ENCODE peak calls at places on chromosomes 11 and 22, in six cellular contexts. X is mesendoderm, N is neuronal stem cell, H is mesenchymal stem cell, O is GM23248, Z is K562. E is an unnamed sample.

GRCh38 chr11:120339394-120339890 is 3.2 kb downstream of the ARHGEF12 start:
- DNase-seq in Z (peak; percentile 67), N (no peak), X (peak; percentile 40), O (peak; percentile 49), H (peak; percentile 65), E (no peak)

GRCh38 chr22:29994027-29994715 is 86.1 kb upstream of the HORMAD2 start:
- DNase-seq in O (peak; percentile 86), H (peak; percentile 74), X (no peak), Z (no peak), N (no peak), E (no peak)

GRCh38 chr11:40722179-40722795 is 737.2 kb downstream of the LRRC4C start:
- DNase-seq in X (peak; percentile 71), H (peak; percentile 21), N (peak; percentile 38), Z (peak; percentile 7), O (no peak), E (no peak)

GRCh38 chr11:63906087-63906486 is 10.9 kb downstream of the RCOR2 start:
- DNase-seq in H (no peak), N (no peak), O (no peak), Z (no peak), X (no peak), E (no peak)

GRCh38 chr11:111336062-111336461 is 37.7 kb downstream of the POU2AF3 start:
- DNase-seq in N (no peak), Z (no peak), X (no peak), H (no peak), O (no peak), E (no peak)

GRCh38 chr22:25452116-25452700 is 112.3 kb upstream of the GRK3 start:
- DNase-seq in O (peak; percentile 56), H (no peak), X (no peak), Z (no peak), N (no peak), E (no peak)

GRCh38 chr22:48960981-48961655 is 866.6 kb downstream of the BRD1 start:
- DNase-seq in N (no peak), O (no peak), H (no peak), X (peak; percentile 60), Z (no peak), E (no peak)

GRCh38 chr11:105923252-105923651 is 98.8 kb downstream of the MSANTD4 start:
- DNase-seq in O (peak; percentile 2), N (no peak), X (no peak), H (no peak), Z (no peak), E (no peak)

GRCh38 chr11:113884361-113884836 is 9.0 kb upstream of the USP28 start:
- DNase-seq in N (no peak), H (peak; percentile 50), O (peak; percentile 45), Z (no peak), X (peak; percentile 93), E (no peak)

GRCh38 chr11:73350908-73351636 is 25.1 kb upstream of the RELT start:
- DNase-seq in O (peak; percentile 89), H (peak; percentile 85), N (no peak), X (peak; percentile 56), Z (peak; percentile 88), E (no peak)

GRCh38 chr22:45429921-45430775 is 16.7 kb downstream of the RIBC2 start:
- DNase-seq in O (no peak), X (no peak), Z (no peak), H (no peak), N (no peak), E (no peak)

GRCh38 chr11:86477495-86478155 is 102.9 kb downstream of the CCDC81 start:
- DNase-seq in H (peak; percentile 23), Z (no peak), N (no peak), X (no peak), O (peak; percentile 59), E (no peak)

GRCh38 chr11:20599424-20600346 is at the start of gene SLC6A5:
- DNase-seq in O (peak; percentile 52), Z (peak; percentile 50), N (peak; percentile 85), X (peak; percentile 92), H (peak; percentile 19), E (no peak)

GRCh38 chr11:69537855-69538640 is 56.6 kb downstream of the LINC01488 start:
- DNase-seq in Z (peak; percentile 8), H (no peak), X (no peak), O (no peak), N (no peak), E (no peak)

GRCh38 chr11:118051136-118051610 is 25.7 kb upstream of the TMPRSS4 start:
- DNase-seq in H (no peak), O (no peak), X (no peak), Z (no peak), N (no peak), E (no peak)

GRCh38 chr11:64040684-64041267 is 5.0 kb downstream of the FLRT1 start:
- DNase-seq in Z (peak; percentile 50), X (no peak), O (no peak), H (no peak), N (no peak), E (no peak)

GRCh38 chr11:80320765-80321164 is 879.9 kb upstream of the TENM4 start:
- DNase-seq in X (peak; percentile 13), N (no peak), H (no peak), O (no peak), Z (no peak), E (no peak)

GRCh38 chr11:8333431-8334401 is 70.0 kb upstream of the LMO1 start:
- DNase-seq in X (peak; percentile 54), H (peak; percentile 34), Z (no peak), N (no peak), O (peak; percentile 42), E (no peak)

GRCh38 chr11:7538023-7538422 is 24.2 kb downstream of the PPFIBP2 start:
- DNase-seq in X (no peak), N (no peak), O (peak; percentile 74), Z (no peak), H (no peak), E (no peak)

GRCh38 chr11:79919340-79919739 is 478.5 kb upstream of the TENM4 start:
- DNase-seq in X (no peak), Z (no peak), N (no peak), O (no peak), H (no peak), E (no peak)

GRCh38 chr11:4695442-4695841 is 2.2 kb downstream of the OR51E2 start:
- DNase-seq in H (no peak), Z (no peak), X (no peak), N (no peak), O (no peak), E (no peak)

DNA sequence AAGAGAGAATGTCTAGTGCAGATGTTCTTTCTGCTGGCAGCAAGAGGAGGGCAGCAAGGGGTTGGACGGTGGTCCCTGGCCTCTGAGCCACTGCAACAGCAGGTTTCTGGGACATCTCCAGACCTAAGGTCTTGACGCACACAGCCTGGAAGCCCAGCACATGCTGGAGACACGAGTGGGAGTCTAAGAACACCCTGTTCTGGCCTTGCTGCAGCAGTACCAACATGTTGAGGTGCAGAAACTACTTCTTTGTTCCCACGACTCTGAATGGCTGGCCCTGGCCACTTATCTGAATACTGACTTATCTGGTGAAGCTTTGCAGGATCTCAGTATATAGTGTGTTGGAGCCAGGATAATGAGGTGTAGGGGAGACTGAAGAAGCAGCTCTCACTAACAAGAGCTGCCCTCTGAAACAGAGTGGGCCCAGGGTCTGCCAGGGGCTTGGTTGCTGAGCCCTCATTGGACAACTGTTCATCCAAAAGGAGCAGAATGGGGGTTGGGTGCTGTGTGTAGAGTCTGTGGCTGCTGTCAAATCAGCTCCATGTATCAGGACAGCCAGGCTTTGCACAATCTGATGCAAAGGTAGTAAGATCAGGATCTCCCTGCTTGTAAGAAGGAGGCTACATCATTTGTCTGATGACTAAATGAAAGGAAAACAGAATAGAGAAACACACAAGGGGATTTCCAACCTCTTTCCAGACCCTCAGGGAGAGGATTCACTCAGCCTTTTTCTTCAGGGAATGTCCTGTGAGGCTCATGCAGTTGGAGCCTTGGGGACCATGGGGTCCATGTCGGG is 7.0 kb downstream of the MICAL2 start:
- DNase-seq in O (no peak), Z (no peak), H (peak; percentile 84), X (no peak), N (no peak), E (no peak)
- H3K27ac ChIP-seq in O (no peak overlapping the region), Z (peak overlapping the region; percentile 52), H (no peak overlapping the region), X (no peak overlapping the region), N (no peak overlapping the region), E (no peak overlapping the region)

GRCh38 chr11:74683941-74684481 is 47.2 kb downstream of the CHRDL2 start:
- DNase-seq in H (no peak), N (no peak), Z (no peak), O (peak; percentile 58), X (no peak), E (no peak)
- H3K4me3 ChIP-seq in H (peak overlapping the region; percentile 58), N (no peak overlapping the region), Z (no peak overlapping the region), O (peak overlapping the region; percentile 67), X (no peak overlapping the region), E (no peak overlapping the region)

DNA sequence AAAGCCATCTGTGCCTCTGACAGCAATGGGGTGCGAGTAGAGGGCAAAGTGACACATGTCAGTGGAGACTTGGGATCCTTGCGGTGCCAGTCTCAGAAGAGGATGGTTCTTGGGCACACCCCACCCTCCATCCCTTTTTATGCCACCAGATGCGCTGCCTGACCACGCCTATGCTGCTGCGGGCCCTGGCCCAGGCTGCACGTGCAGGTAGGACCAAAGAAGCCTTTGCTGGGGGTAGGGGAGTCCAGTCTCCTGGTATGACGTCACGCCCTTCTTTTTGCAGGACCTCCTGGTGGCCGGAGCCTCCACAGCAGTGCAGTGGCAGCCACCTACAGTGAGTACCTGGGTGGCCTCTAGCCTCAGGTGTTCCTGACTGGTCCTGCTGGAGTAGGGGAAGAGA is 1.5 kb downstream of the NDUFS8 start:
- DNase-seq in X (no peak), N (no peak), Z (no peak), O (no peak), H (no peak), E (no peak)
- H3K9ac ChIP-seq in X (peak overlapping the region; percentile 42), N (peak overlapping the region; percentile 7), Z (peak overlapping the region; percentile 98), O (peak overlapping the region; percentile 94), H (peak overlapping the region; percentile 92), E (peak overlapping the region; percentile 98)

GRCh38 chr22:44023404-44024287 is 456 bp upstream of the PARVB start:
- DNase-seq in N (no peak), X (peak; percentile 59), H (peak; percentile 61), Z (peak; percentile 83), O (peak; percentile 71), E (no peak)
- H3K27ac ChIP-seq in N (no peak overlapping the region), X (no peak overlapping the region), H (no peak overlapping the region), Z (peak overlapping the region; percentile 86), O (peak overlapping the region; percentile 99), E (no peak overlapping the region)

GRCh38 chr11:61766353-61766841 is 14.0 kb downstream of the MYRF start:
- DNase-seq in X (no peak), H (peak; percentile 62), Z (no peak), N (no peak), O (no peak), E (no peak)
- H3K4me3 ChIP-seq in X (no peak overlapping the region), H (no peak overlapping the region), Z (no peak overlapping the region), N (no peak overlapping the region), O (no peak overlapping the region), E (no peak overlapping the region)

DNA sequence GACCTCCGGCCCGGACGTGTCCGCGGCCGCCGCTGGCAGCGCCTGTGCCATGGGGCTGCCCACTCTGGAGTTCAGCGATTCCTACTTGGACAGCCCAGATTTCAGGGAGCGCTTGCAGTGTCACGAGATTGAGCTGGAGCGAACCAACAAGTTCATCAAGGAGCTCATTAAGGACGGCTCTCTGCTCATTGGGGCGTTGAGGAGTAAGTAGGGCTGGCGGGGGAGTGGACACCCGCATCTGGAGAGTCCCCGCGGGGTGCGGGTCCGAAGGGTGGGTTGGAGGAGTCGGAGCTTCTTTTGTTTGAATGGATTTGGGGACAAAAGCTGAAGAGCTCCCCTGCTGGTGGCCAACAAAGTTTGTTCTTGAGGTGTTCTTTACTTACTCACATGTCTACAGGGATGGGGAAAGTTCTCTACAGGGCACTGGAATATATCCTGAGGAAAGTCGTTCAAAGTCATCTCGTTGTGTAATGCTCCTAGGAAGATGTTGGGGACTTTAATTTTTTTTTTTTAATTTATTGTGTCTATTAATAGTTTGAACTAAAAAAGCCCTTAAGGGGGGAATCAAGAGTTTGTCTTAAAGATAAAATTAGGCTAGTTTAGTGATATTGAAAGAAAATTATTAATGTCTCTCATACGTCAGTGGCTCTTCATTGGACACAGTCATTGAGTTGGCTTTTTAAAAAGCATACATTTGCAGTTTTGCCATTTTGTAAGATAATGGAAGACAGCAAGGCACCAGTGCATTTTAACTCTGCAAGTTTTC is 725 bp downstream of the ARHGAP42 start:
- DNase-seq in O (peak; percentile 84), X (peak; percentile 94), Z (peak; percentile 35), N (peak; percentile 70), H (peak; percentile 90), E (no peak)
- H3K9ac ChIP-seq in O (peak overlapping the region; percentile 68), X (peak overlapping the region; percentile 90), Z (peak overlapping the region; percentile 60), N (peak overlapping the region; percentile 77), H (peak overlapping the region; percentile 92), E (peak overlapping the region; percentile 66)